ENCODE peak calls at places on chromosome 11, in six cellular contexts. O is HT1080, X is activated T-cell treated with anti-CD3 and anti-CD28 coated beads for 48 hours, R is MG63, Q is posterior cingulate gyrus, H is thyroid gland. B is an unnamed sample.
A peak's percentile ranks its signal among the peaks of the same experiment; 100 is the strongest.

GRCh38 chr11:134638796-134639540 is 226.9 kb upstream of the B3GAT1 start:
- DNase-seq in Q (no peak), X (no peak), O (no peak), R (no peak), H (no peak), B (no peak)

GRCh38 chr11:102592634-102593581 is 32.2 kb downstream of the MMP20 start:
- DNase-seq in Q (no peak), O (peak; percentile 22), H (no peak), R (no peak), X (no peak), B (peak; percentile 42)

GRCh38 chr11:118581057-118581456 is 8.8 kb downstream of the ARCN1 start:
- DNase-seq in H (no peak), O (no peak), X (no peak), Q (no peak), R (no peak), B (no peak)

GRCh38 chr11:131889146-131889577 is 518.7 kb downstream of the NTM start:
- DNase-seq in Q (no peak), O (peak; percentile 92), X (no peak), R (peak; percentile 25), H (no peak), B (peak; percentile 93)

GRCh38 chr11:5865826-5866225 is 8.3 kb upstream of the OR52E8 start:
- DNase-seq in X (no peak), H (no peak), Q (no peak), O (no peak), R (no peak), B (no peak)

GRCh38 chr11:19658344-19658743 is 54.3 kb upstream of the NAV2 start:
- DNase-seq in X (no peak), H (no peak), R (no peak), Q (no peak), O (no peak), B (peak; percentile 40)

GRCh38 chr11:66919938-66920337 is 38.2 kb downstream of the PC start:
- DNase-seq in X (no peak), R (no peak), H (no peak), Q (peak; percentile 45), O (no peak), B (no peak)

GRCh38 chr11:97739892-97740782 is 1280.6 kb upstream of the CNTN5 start:
- DNase-seq in O (peak; percentile 35), X (no peak), R (no peak), Q (no peak), H (no peak), B (peak; percentile 30)